ENCODE peak calls at places on chromosomes 11 and 22, in eight cellular contexts. K is heart right ventricle; M is mammary epithelial cell; H is mucosa of descending colon; W is pancreas; F is dorsolateral prefrontal cortex; E is HepG2; Y is CD8-positive, alpha-beta T cell. Q is an unnamed sample.

GRCh38 chr11:1863352-1864215 is 10.7 kb downstream of the LSP1 start:
- DNase-seq in H (peak; percentile 55), W (peak; percentile 93), E (peak; percentile 29), Y (peak; percentile 29), K (peak; percentile 89), F (no peak), M (peak; percentile 80), Q (peak; percentile 35)

GRCh38 chr11:124970925-124971324 is 16.9 kb downstream of the CCDC15 start:
- DNase-seq in K (no peak), W (no peak), H (peak; percentile 7), Y (no peak), M (peak; percentile 46), F (no peak), E (peak; percentile 27), Q (no peak)

GRCh38 chr11:46675288-46675851 is 25.0 kb downstream of the ARHGAP1 start:
- DNase-seq in Y (no peak), M (peak; percentile 64), K (peak; percentile 56), E (peak; percentile 55), H (peak; percentile 71), W (no peak), F (no peak), Q (peak; percentile 26)

GRCh38 chr11:114070464-114071139 is 11.1 kb downstream of the ZBTB16 start:
- DNase-seq in W (no peak), K (no peak), H (no peak), F (no peak), M (no peak), E (no peak), Y (no peak), Q (no peak)

GRCh38 chr22:24450600-24450999 is 23.2 kb downstream of the ADORA2A start:
- DNase-seq in E (no peak), M (no peak), F (no peak), K (no peak), Y (no peak), H (no peak), W (no peak), Q (no peak)

GRCh38 chr11:83317757-83318548 is 31.8 kb upstream of the CCDC90B start:
- DNase-seq in F (no peak), K (no peak), W (no peak), H (no peak), M (peak; percentile 8), Y (no peak), E (no peak), Q (no peak)

GRCh38 chr11:60161107-60161506 is 21.8 kb downstream of the MS4A6A start:
- DNase-seq in F (no peak), H (no peak), W (no peak), Y (no peak), E (no peak), K (no peak), M (no peak), Q (no peak)

GRCh38 chr11:128380280-128380604 is 207.1 kb downstream of the ETS1 start:
- DNase-seq in M (peak; percentile 37), E (no peak), F (no peak), W (no peak), K (no peak), Y (no peak), H (no peak), Q (no peak)

GRCh38 chr11:83816572-83817187 is 530.5 kb upstream of the CCDC90B start:
- DNase-seq in H (no peak), W (no peak), M (no peak), F (no peak), K (no peak), E (peak; percentile 9), Y (no peak), Q (no peak)

GRCh38 chr11:117883063-117883462 is 6.6 kb upstream of the FXYD6 start:
- DNase-seq in M (no peak), K (no peak), W (no peak), E (no peak), H (no peak), F (no peak), Y (no peak), Q (no peak)

DNA sequence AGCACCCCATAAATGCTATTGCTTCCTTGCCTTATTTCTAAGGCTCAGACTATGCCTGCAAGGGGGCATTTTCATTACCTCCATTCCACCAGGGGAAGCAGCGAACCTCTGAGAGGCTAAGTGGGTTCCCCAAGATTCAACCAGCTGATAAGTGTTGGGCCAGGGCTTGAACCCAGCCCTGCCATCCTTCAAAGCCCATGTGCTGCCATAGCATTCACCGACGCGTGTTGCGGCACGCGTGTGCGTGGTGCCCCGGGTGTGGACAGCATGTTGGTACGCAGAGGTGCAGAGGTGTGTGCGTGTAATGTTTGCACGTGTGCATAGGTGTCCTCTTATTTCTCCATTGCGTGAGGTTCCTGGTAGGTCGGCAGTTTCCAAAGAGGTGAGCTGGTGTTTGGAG is 66.0 kb upstream of the PPARA start:
- DNase-seq in W (peak; percentile 55), H (no peak), F (peak; percentile 7), M (no peak), K (no peak), E (no peak), Y (no peak), Q (no peak)
- H3K4me3 ChIP-seq in W (peak overlapping the region; percentile 32), H (no peak overlapping the region), F (peak overlapping the region; percentile 18), M (peak overlapping the region; percentile 89), K (no peak overlapping the region), E (no peak overlapping the region), Y (no peak overlapping the region), Q (peak overlapping the region; percentile 26)

DNA sequence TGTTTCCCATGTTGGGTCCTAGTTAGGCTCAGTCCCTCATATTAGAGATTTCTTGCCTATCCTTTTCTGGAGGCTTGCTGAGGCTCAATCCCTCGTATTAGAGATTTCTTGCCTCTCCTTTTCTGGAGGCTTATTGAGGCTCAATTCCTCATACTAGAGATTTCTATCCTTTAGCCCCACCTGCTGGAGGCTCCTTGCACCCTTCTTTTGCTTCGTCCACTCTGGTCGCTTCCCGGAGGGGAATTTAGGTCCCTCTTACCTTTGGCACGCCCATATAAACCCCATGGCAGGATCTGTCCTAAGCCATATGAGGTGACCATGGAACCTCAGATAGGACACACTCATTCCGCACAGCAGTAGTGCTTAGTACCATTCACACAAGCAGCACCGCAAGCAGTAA is 15.9 kb downstream of the CYP2D6 start:
- DNase-seq in H (no peak), E (peak; percentile 54), F (no peak), Y (no peak), M (no peak), W (no peak), K (no peak), Q (no peak)
- TF ChIP-seq CTCF in H (no peak), E (peak; percentile 62), F (peak; percentile 28), Y (no peak), M (no peak), W (peak; percentile 21), K (no peak), Q (peak; percentile 42)

GRCh38 chr11:12885717-12886226 is 123.3 kb upstream of the RASSF10 start:
- DNase-seq in W (no peak), F (no peak), M (no peak), E (no peak), Y (no peak), K (no peak), H (no peak), Q (no peak)

GRCh38 chr11:12886508-12886907 is 122.6 kb upstream of the RASSF10 start:
- DNase-seq in W (no peak), M (no peak), H (no peak), F (no peak), K (no peak), E (no peak), Y (no peak), Q (no peak)

GRCh38 chr11:12889243-12889642 is 119.9 kb upstream of the RASSF10 start:
- DNase-seq in Y (no peak), M (peak; percentile 67), H (no peak), W (no peak), K (peak; percentile 38), E (no peak), F (no peak), Q (no peak)

GRCh38 chr11:12890476-12890875 is 118.6 kb upstream of the RASSF10 start:
- DNase-seq in F (no peak), Y (no peak), H (no peak), M (no peak), K (no peak), W (no peak), E (no peak), Q (no peak)

DNA sequence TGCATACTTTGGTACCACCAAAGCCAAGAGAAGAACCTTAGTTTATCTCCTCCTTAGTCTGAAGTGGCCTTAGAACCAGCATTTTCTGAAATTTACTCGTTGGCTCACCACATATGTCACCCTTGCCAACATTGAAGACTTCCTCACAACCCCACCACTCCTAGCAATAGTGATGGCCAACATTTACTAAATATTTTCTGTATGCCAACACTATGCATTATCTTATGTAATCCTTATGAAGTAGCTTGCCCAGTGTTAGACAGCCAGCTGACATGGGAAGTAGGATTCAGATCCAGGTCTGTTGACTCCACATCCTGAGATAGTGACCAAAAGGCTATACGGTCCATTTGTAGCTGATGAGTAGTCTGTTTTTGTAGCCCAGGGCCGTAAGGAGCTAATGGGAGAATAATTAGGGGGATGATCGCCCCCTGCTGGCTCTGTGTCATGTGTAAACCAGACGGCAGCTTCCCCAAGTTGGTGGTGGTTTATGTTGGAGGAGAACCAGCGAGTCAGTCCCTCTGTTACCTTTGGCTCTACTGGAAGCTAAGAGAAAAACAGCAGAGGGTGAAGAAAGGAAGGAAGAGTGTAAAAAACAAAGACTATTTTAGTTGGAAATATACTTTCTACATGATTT is 120.5 kb upstream of the RASSF10 start:
- DNase-seq in H (peak; percentile 98), W (peak; percentile 85), E (peak; percentile 71), F (peak; percentile 72), M (peak; percentile 69), Y (peak; percentile 53), K (peak; percentile 90), Q (peak; percentile 46)
- H3K4me3 ChIP-seq in H (no peak overlapping the region), W (no peak overlapping the region), E (no peak overlapping the region), F (no peak overlapping the region), M (no peak overlapping the region), Y (no peak overlapping the region), K (no peak overlapping the region), Q (no peak overlapping the region)

GRCh38 chr22:46741974-46742519 is 4.0 kb upstream of the CERK start:
- DNase-seq in M (no peak), K (no peak), F (no peak), W (peak; percentile 47), Y (no peak), E (no peak), H (no peak), Q (no peak)
- TF ChIP-seq CTCF in M (no peak), K (no peak), F (no peak), W (no peak), Y (no peak), E (no peak), H (no peak), Q (no peak)

Q was measured in BJ.